ENCODE peak calls at places on chromosomes 4 and X, in ten cellular contexts. Z is upper lobe of left lung; L is CD14-positive monocyte; D is naive thymus-derived CD8-positive, alpha-beta T cell; N is AG08396; R is T follicular helper cell; J is AG10803; Y is activated T-helper 1 cell treated with anti-CD3 and anti-CD28 coated beads, Interleukin-2, amount 50 U/mL, for 16 hours; I is Right ventricle myocardium superior; P is EL. X is an unnamed sample.

GRCh38 chr4:182113774-182114173 is 129.4 kb upstream of the TENM3 start:
- DNase-seq in N (no peak), R (no peak), J (peak), Z (no peak), D (no peak), I (no peak), L (no peak), Y (no peak), P (no peak), X (no peak)

GRCh38 chrX:129760981-129761380 is 18.8 kb upstream of the SASH3 start:
- DNase-seq in Z (no peak), L (no peak), N (no peak), R (no peak), I (no peak), J (no peak), Y (no peak), D (no peak), P (no peak), X (no peak)

GRCh38 chr4:963276-964225 is 9.8 kb downstream of the DGKQ start:
- DNase-seq in Z (peak), I (peak), N (no peak), D (peak), P (no peak), L (no peak), Y (no peak), J (no peak), R (no peak), X (no peak)

GRCh38 chr4:55214172-55214571 is 88.8 kb upstream of the KDR start:
- DNase-seq in Z (no peak), I (no peak), R (no peak), Y (no peak), P (peak), D (no peak), L (no peak), N (no peak), J (no peak), X (no peak)

GRCh38 chr4:105601406-105601805 is 49.0 kb downstream of the ARHGEF38 start:
- DNase-seq in J (no peak), R (no peak), I (no peak), P (no peak), D (no peak), Z (no peak), Y (no peak), N (no peak), L (no peak), X (no peak)

GRCh38 chr4:111641813-111642579 is 503.3 kb upstream of the FAM241A start:
- DNase-seq in Z (no peak), J (peak), I (no peak), D (no peak), N (peak), P (peak), L (no peak), Y (no peak), R (no peak), X (peak)

GRCh38 chr4:109162759-109163158 is 139.7 kb downstream of the COL25A1 start:
- DNase-seq in R (no peak), P (no peak), Y (no peak), Z (no peak), J (no peak), D (no peak), I (no peak), N (no peak), L (no peak), X (no peak)

GRCh38 chr4:104719539-104720230 is 225.0 kb upstream of the CXXC4 start:
- DNase-seq in Y (no peak), J (no peak), Z (no peak), R (no peak), N (no peak), P (no peak), I (no peak), D (no peak), L (no peak), X (no peak)

GRCh38 chrX:13090261-13091110 is 46.1 kb upstream of the FAM9C start:
- DNase-seq in L (peak), I (no peak), R (no peak), N (no peak), D (no peak), P (no peak), J (no peak), Z (no peak), Y (no peak), X (no peak)

GRCh38 chrX:150088766-150089518 is 150.7 kb upstream of the EOLA2 start:
- DNase-seq in J (no peak), L (no peak), D (no peak), R (no peak), Y (no peak), N (no peak), I (no peak), P (no peak), Z (no peak), X (no peak)

GRCh38 chr4:129328176-129328575 is 232.2 kb downstream of the C4orf33 start:
- DNase-seq in I (no peak), Y (no peak), L (peak), R (no peak), N (no peak), D (no peak), P (no peak), Z (no peak), J (no peak), X (no peak)

GRCh38 chr4:2295535-2296442 is 33.9 kb upstream of the MXD4 start:
- DNase-seq in R (no peak), D (no peak), Z (no peak), L (no peak), J (no peak), Y (no peak), P (no peak), N (no peak), I (no peak), X (no peak)

GRCh38 chr4:108171541-108172230 is 3.0 kb upstream of the LEF1 start:
- DNase-seq in Y (peak), P (no peak), I (no peak), D (peak), N (no peak), R (peak), L (no peak), J (no peak), Z (peak), X (no peak)

X was measured in amniotic stem cell.